ENCODE peak calls at places on chromosomes 5 and 9, in ten cellular contexts. One of them, this sample, is unnamed.
A peak's percentile ranks its signal among the peaks of the same experiment; 100 is the strongest.

GRCh38 chr5:173972844-173973613 is 15.9 kb upstream of the C5orf47 start:
- DNase-seq in HTR-8/SVneo: peak; percentile 82
- DNase-seq in progenitor cell of endocrine pancreas: peak; percentile 73
- DNase-seq in GM23338: peak; percentile 96
- DNase-seq in HS-5: peak; percentile 55
- DNase-seq in cardiac muscle cell: peak; percentile 88
- DNase-seq in AG09319: peak; percentile 50
- DNase-seq in NCI-H2171: peak; percentile 17
- DNase-seq in iPS-NIHi11: peak; percentile 86
- DNase-seq in foreskin fibroblast: peak; percentile 92
- DNase-seq in this sample: peak; percentile 94

GRCh38 chr5:111935835-111936234 is 178.8 kb upstream of the NREP start:
- DNase-seq in HTR-8/SVneo: no peak
- DNase-seq in progenitor cell of endocrine pancreas: no peak
- DNase-seq in GM23338: no peak
- DNase-seq in HS-5: no peak
- DNase-seq in cardiac muscle cell: no peak
- DNase-seq in AG09319: no peak
- DNase-seq in NCI-H2171: no peak
- DNase-seq in iPS-NIHi11: no peak
- DNase-seq in foreskin fibroblast: no peak
- DNase-seq in this sample: no peak

GRCh38 chr5:3092211-3092610 is 340.7 kb upstream of the IRX2 start:
- DNase-seq in HTR-8/SVneo: no peak
- DNase-seq in progenitor cell of endocrine pancreas: no peak
- DNase-seq in GM23338: no peak
- DNase-seq in HS-5: no peak
- DNase-seq in cardiac muscle cell: no peak
- DNase-seq in AG09319: no peak
- DNase-seq in NCI-H2171: no peak
- DNase-seq in iPS-NIHi11: no peak
- DNase-seq in foreskin fibroblast: no peak
- DNase-seq in this sample: no peak

GRCh38 chr5:147857302-147858129 is 21.0 kb upstream of the SCGB3A2 start:
- DNase-seq in HTR-8/SVneo: peak; percentile 21
- DNase-seq in progenitor cell of endocrine pancreas: peak; percentile 53
- DNase-seq in GM23338: peak; percentile 84
- DNase-seq in HS-5: peak; percentile 45
- DNase-seq in cardiac muscle cell: peak; percentile 71
- DNase-seq in AG09319: peak; percentile 4
- DNase-seq in NCI-H2171: no peak
- DNase-seq in iPS-NIHi11: peak; percentile 53
- DNase-seq in foreskin fibroblast: peak; percentile 62
- DNase-seq in this sample: peak; percentile 86

GRCh38 chr5:2686725-2687124 is 64.8 kb downstream of the IRX2 start:
- DNase-seq in HTR-8/SVneo: no peak
- DNase-seq in progenitor cell of endocrine pancreas: no peak
- DNase-seq in GM23338: peak; percentile 31
- DNase-seq in HS-5: no peak
- DNase-seq in cardiac muscle cell: no peak
- DNase-seq in AG09319: no peak
- DNase-seq in NCI-H2171: no peak
- DNase-seq in iPS-NIHi11: no peak
- DNase-seq in foreskin fibroblast: no peak
- DNase-seq in this sample: no peak

GRCh38 chr5:78677777-78678668 is 29.5 kb upstream of the LHFPL2 start:
- DNase-seq in HTR-8/SVneo: peak; percentile 28
- DNase-seq in progenitor cell of endocrine pancreas: no peak
- DNase-seq in GM23338: no peak
- DNase-seq in HS-5: peak; percentile 83
- DNase-seq in cardiac muscle cell: peak; percentile 97
- DNase-seq in AG09319: peak; percentile 83
- DNase-seq in NCI-H2171: no peak
- DNase-seq in iPS-NIHi11: no peak
- DNase-seq in foreskin fibroblast: peak; percentile 95
- DNase-seq in this sample: peak; percentile 62

GRCh38 chr9:123346026-123346425 is 10.0 kb upstream of the CRB2 start:
- DNase-seq in HTR-8/SVneo: no peak
- DNase-seq in progenitor cell of endocrine pancreas: no peak
- DNase-seq in GM23338: no peak
- DNase-seq in HS-5: no peak
- DNase-seq in cardiac muscle cell: no peak
- DNase-seq in AG09319: no peak
- DNase-seq in NCI-H2171: no peak
- DNase-seq in iPS-NIHi11: no peak
- DNase-seq in foreskin fibroblast: no peak
- DNase-seq in this sample: peak; percentile 39

GRCh38 chr5:145697251-145698016 is 137.7 kb downstream of the PRELID2 start:
- DNase-seq in HTR-8/SVneo: peak; percentile 12
- DNase-seq in progenitor cell of endocrine pancreas: no peak
- DNase-seq in GM23338: peak; percentile 68
- DNase-seq in HS-5: peak; percentile 16
- DNase-seq in cardiac muscle cell: peak; percentile 80
- DNase-seq in AG09319: no peak
- DNase-seq in NCI-H2171: no peak
- DNase-seq in iPS-NIHi11: peak; percentile 30
- DNase-seq in foreskin fibroblast: peak; percentile 72
- DNase-seq in this sample: peak; percentile 54

GRCh38 chr9:21018177-21018576 is 13.3 kb downstream of the HACD4 start:
- DNase-seq in HTR-8/SVneo: no peak
- DNase-seq in progenitor cell of endocrine pancreas: no peak
- DNase-seq in GM23338: peak; percentile 66
- DNase-seq in HS-5: no peak
- DNase-seq in cardiac muscle cell: no peak
- DNase-seq in AG09319: no peak
- DNase-seq in NCI-H2171: no peak
- DNase-seq in iPS-NIHi11: no peak
- DNase-seq in foreskin fibroblast: no peak
- DNase-seq in this sample: no peak

GRCh38 chr5:112419050-112419595 is at the start of gene EPB41L4A:
- DNase-seq in HTR-8/SVneo: no peak
- DNase-seq in progenitor cell of endocrine pancreas: peak; percentile 42
- DNase-seq in GM23338: peak; percentile 74
- DNase-seq in HS-5: no peak
- DNase-seq in cardiac muscle cell: peak; percentile 35
- DNase-seq in AG09319: no peak
- DNase-seq in NCI-H2171: no peak
- DNase-seq in iPS-NIHi11: peak; percentile 57
- DNase-seq in foreskin fibroblast: peak; percentile 31
- DNase-seq in this sample: no peak

GRCh38 chr9:29212590-29213373 is 1639.5 kb upstream of the C9orf72 start:
- DNase-seq in HTR-8/SVneo: no peak
- DNase-seq in progenitor cell of endocrine pancreas: peak; percentile 16
- DNase-seq in GM23338: peak; percentile 65
- DNase-seq in HS-5: no peak
- DNase-seq in cardiac muscle cell: no peak
- DNase-seq in AG09319: no peak
- DNase-seq in NCI-H2171: peak; percentile 27
- DNase-seq in iPS-NIHi11: peak; percentile 42
- DNase-seq in foreskin fibroblast: no peak
- DNase-seq in this sample: peak; percentile 62

GRCh38 chr5:67901816-67902496 is 313.6 kb upstream of the PIK3R1 start:
- DNase-seq in HTR-8/SVneo: no peak
- DNase-seq in progenitor cell of endocrine pancreas: no peak
- DNase-seq in GM23338: no peak
- DNase-seq in HS-5: no peak
- DNase-seq in cardiac muscle cell: no peak
- DNase-seq in AG09319: no peak
- DNase-seq in NCI-H2171: no peak
- DNase-seq in iPS-NIHi11: no peak
- DNase-seq in foreskin fibroblast: peak; percentile 86
- DNase-seq in this sample: no peak

GRCh38 chr5:164578401-164578800 is 1073.0 kb downstream of the MAT2B start:
- DNase-seq in HTR-8/SVneo: no peak
- DNase-seq in progenitor cell of endocrine pancreas: no peak
- DNase-seq in GM23338: no peak
- DNase-seq in HS-5: no peak
- DNase-seq in cardiac muscle cell: no peak
- DNase-seq in AG09319: no peak
- DNase-seq in NCI-H2171: no peak
- DNase-seq in iPS-NIHi11: no peak
- DNase-seq in foreskin fibroblast: no peak
- DNase-seq in this sample: no peak

GRCh38 chr5:109567374-109568044 is 122.2 kb upstream of the MAN2A1 start:
- DNase-seq in HTR-8/SVneo: no peak
- DNase-seq in progenitor cell of endocrine pancreas: no peak
- DNase-seq in GM23338: no peak
- DNase-seq in HS-5: peak; percentile 51
- DNase-seq in cardiac muscle cell: peak; percentile 74
- DNase-seq in AG09319: no peak
- DNase-seq in NCI-H2171: no peak
- DNase-seq in iPS-NIHi11: no peak
- DNase-seq in foreskin fibroblast: peak; percentile 20
- DNase-seq in this sample: peak; percentile 37

GRCh38 chr5:170312666-170313065 is 15.1 kb upstream of the LCP2 start:
- DNase-seq in HTR-8/SVneo: no peak
- DNase-seq in progenitor cell of endocrine pancreas: no peak
- DNase-seq in GM23338: no peak
- DNase-seq in HS-5: no peak
- DNase-seq in cardiac muscle cell: peak; percentile 61
- DNase-seq in AG09319: no peak
- DNase-seq in NCI-H2171: no peak
- DNase-seq in iPS-NIHi11: no peak
- DNase-seq in foreskin fibroblast: no peak
- DNase-seq in this sample: peak; percentile 12

GRCh38 chr9:33687779-33688178 is 107.6 kb upstream of the PRSS3 start:
- DNase-seq in HTR-8/SVneo: no peak
- DNase-seq in progenitor cell of endocrine pancreas: no peak
- DNase-seq in GM23338: no peak
- DNase-seq in HS-5: no peak
- DNase-seq in cardiac muscle cell: peak; percentile 40
- DNase-seq in AG09319: no peak
- DNase-seq in NCI-H2171: peak; percentile 36
- DNase-seq in iPS-NIHi11: no peak
- DNase-seq in foreskin fibroblast: no peak
- DNase-seq in this sample: peak; percentile 45

GRCh38 chr5:126052120-126052519 is 371.1 kb upstream of the GRAMD2B start:
- DNase-seq in HTR-8/SVneo: no peak
- DNase-seq in progenitor cell of endocrine pancreas: no peak
- DNase-seq in GM23338: no peak
- DNase-seq in HS-5: no peak
- DNase-seq in cardiac muscle cell: peak; percentile 55
- DNase-seq in AG09319: no peak
- DNase-seq in NCI-H2171: no peak
- DNase-seq in iPS-NIHi11: no peak
- DNase-seq in foreskin fibroblast: peak; percentile 60
- DNase-seq in this sample: no peak

GRCh38 chr5:177497011-177497296 is 450 bp downstream of the PDLIM7 start:
- DNase-seq in HTR-8/SVneo: no peak
- DNase-seq in progenitor cell of endocrine pancreas: no peak
- DNase-seq in GM23338: no peak
- DNase-seq in HS-5: no peak
- DNase-seq in cardiac muscle cell: no peak
- DNase-seq in AG09319: no peak
- DNase-seq in NCI-H2171: no peak
- DNase-seq in iPS-NIHi11: no peak
- DNase-seq in foreskin fibroblast: no peak
- DNase-seq in this sample: no peak